ENCODE peak calls at places on chromosome 4, in six cellular contexts. J is neuronal stem cell, Q is IMR-90, O is PC-3, A is mammary epithelial cell, V is astrocyte. K is an unnamed sample.

GRCh38 chr4:19739101-19739651 is 512.5 kb upstream of the SLIT2 start:
- DNase-seq in J (no peak), Q (peak), O (peak), A (peak), V (peak), K (no peak)

GRCh38 chr4:62232755-62233280 is 1032.7 kb downstream of the ADGRL3 start:
- DNase-seq in J (no peak), Q (no peak), O (no peak), A (no peak), V (no peak), K (no peak)

GRCh38 chr4:184548321-184548650 is 73.9 kb upstream of the IRF2 start:
- DNase-seq in J (no peak), Q (no peak), O (no peak), A (no peak), V (no peak), K (no peak)

GRCh38 chr4:52290468-52290867 is 239.4 kb downstream of the SPATA18 start:
- DNase-seq in J (no peak), Q (no peak), O (no peak), A (no peak), V (no peak), K (no peak)

GRCh38 chr4:85747871-85748491 is 273.0 kb downstream of the ARHGAP24 start:
- DNase-seq in J (peak), Q (peak), O (peak), A (peak), V (peak), K (peak)

GRCh38 chr4:69642961-69643360 is 3.5 kb upstream of the UGT2A2 start:
- DNase-seq in J (no peak), Q (no peak), O (no peak), A (no peak), V (no peak), K (no peak)

GRCh38 chr4:47839259-47839658 is 1.4 kb upstream of the CORIN start:
- DNase-seq in J (no peak), Q (peak), O (no peak), A (peak), V (no peak), K (peak)

GRCh38 chr4:174873931-174874330 is 44.2 kb upstream of the ADAM29 start:
- DNase-seq in J (peak), Q (no peak), O (peak), A (no peak), V (no peak), K (no peak)

GRCh38 chr4:96652158-96652557 is 812.3 kb downstream of the PDHA2 start:
- DNase-seq in J (no peak), Q (no peak), O (peak), A (no peak), V (peak), K (no peak)

GRCh38 chr4:16721618-16722291 is 176.7 kb downstream of the LDB2 start:
- DNase-seq in J (no peak), Q (peak), O (peak), A (no peak), V (peak), K (no peak)

GRCh38 chr4:110865611-110866254 is 242.9 kb upstream of the PITX2 start:
- DNase-seq in J (no peak), Q (peak), O (no peak), A (no peak), V (peak), K (no peak)

GRCh38 chr4:160835789-160836188 is 1328.0 kb downstream of the FSTL5 start:
- DNase-seq in J (no peak), Q (no peak), O (peak), A (peak), V (no peak), K (no peak)

GRCh38 chr4:96993528-96993927 is 1149.7 kb downstream of the STPG2 start:
- DNase-seq in J (no peak), Q (no peak), O (no peak), A (no peak), V (no peak), K (no peak)

GRCh38 chr4:129109965-129110824 is 14.2 kb downstream of the C4orf33 start:
- DNase-seq in J (no peak), Q (no peak), O (no peak), A (no peak), V (no peak), K (no peak)

GRCh38 chr4:163591614-163592020 is 97.1 kb downstream of the TMA16 start:
- DNase-seq in J (no peak), Q (no peak), O (no peak), A (no peak), V (no peak), K (peak)
- H3K4me2 ChIP-seq in J (no peak), Q (no peak), O (no peak), A (no peak), V (no peak), K (peak)

GRCh38 chr4:8419222-8420041 is 21.1 kb downstream of the ACOX3 start:
- DNase-seq in J (no peak), Q (peak), O (no peak), A (no peak), V (peak), K (no peak)

GRCh38 chr4:8422786-8423185 is 17.7 kb downstream of the ACOX3 start:
- DNase-seq in J (no peak), Q (no peak), O (no peak), A (no peak), V (no peak), K (no peak)

GRCh38 chr4:8427262-8427661 is 13.3 kb downstream of the ACOX3 start:
- DNase-seq in J (no peak), Q (no peak), O (no peak), A (no peak), V (no peak), K (no peak)

GRCh38 chr4:8427761-8428287 is 12.7 kb downstream of the ACOX3 start:
- DNase-seq in J (no peak), Q (peak), O (peak), A (peak), V (peak), K (peak)

GRCh38 chr4:8422327-8422726 is 18.2 kb downstream of the ACOX3 start:
- DNase-seq in J (no peak), Q (no peak), O (peak), A (no peak), V (no peak), K (no peak)
- H3K4me2 ChIP-seq in J (no peak), Q (no peak), O (no peak), A (no peak), V (no peak), K (no peak)

GRCh38 chr4:6048537-6048936 is 30.3 kb upstream of the C4orf50 start:
- DNase-seq in J (no peak), Q (no peak), O (no peak), A (no peak), V (no peak), K (no peak)
- H3K4me2 ChIP-seq in J (no peak), Q (no peak), O (no peak), A (no peak), V (no peak), K (no peak)

DNA sequence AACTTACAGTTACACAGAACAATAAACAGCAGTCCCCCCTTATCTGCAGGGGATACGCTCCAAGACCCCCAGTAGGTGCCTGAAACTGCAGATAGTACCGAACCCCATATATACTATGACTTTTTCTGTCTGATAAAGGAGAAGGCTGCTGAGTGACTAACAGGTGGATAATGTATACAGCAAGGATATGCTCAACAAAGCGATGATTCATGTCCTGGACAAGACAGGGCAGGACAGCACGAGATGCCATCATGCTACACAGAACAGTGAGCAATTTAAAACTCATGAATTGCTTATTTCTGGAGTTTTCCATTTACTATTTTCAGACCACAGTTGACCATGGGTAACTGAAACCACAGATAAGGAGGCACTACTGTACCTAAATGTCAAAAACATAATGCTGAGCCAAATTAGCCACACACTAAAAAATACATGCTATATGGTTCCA is 76.1 kb downstream of the MANBA start:
- DNase-seq in J (no peak), Q (peak), O (peak), A (peak), V (peak), K (no peak)
- H3K4me2 ChIP-seq in J (no peak), Q (peak), O (no peak), A (peak), V (no peak), K (no peak)

GRCh38 chr4:126071346-126072333 is 756.9 kb downstream of the FAT4 start:
- DNase-seq in J (no peak), Q (peak), O (peak), A (peak), V (peak), K (no peak)
- H3K4me2 ChIP-seq in J (no peak), Q (peak), O (no peak), A (no peak), V (peak), K (no peak)

GRCh38 chr4:145933134-145933533 is 5.5 kb downstream of the ZNF827 start:
- DNase-seq in J (no peak), Q (peak), O (no peak), A (peak), V (peak), K (no peak)

GRCh38 chr4:145931403-145931802 is 7.2 kb downstream of the ZNF827 start:
- DNase-seq in J (no peak), Q (no peak), O (no peak), A (no peak), V (no peak), K (no peak)

GRCh38 chr4:145929415-145930178 is 9.0 kb downstream of the ZNF827 start:
- DNase-seq in J (no peak), Q (no peak), O (peak), A (peak), V (no peak), K (no peak)

GRCh38 chr4:145927055-145927454 is 11.6 kb downstream of the ZNF827 start:
- DNase-seq in J (no peak), Q (no peak), O (no peak), A (no peak), V (no peak), K (no peak)

DNA sequence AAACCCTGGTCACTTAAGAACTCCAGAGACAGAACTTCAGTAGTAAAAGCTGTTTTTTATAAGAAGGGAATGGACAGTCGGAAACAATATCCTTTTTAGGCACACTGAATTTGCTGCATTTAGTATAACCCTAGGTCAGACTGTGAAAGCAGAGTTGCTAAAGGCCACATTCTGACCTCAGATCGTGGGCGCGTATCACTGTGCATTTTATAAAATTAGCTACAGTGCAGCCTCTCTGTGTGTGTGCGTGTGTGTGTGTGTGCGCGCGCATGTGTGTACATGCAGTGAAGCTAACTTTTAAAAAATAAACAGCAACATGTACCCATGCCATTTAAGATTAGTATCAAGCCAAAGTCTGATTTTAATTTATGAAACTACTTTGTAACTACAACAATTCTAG is 8.0 kb downstream of the ZNF827 start:
- DNase-seq in J (no peak), Q (no peak), O (no peak), A (no peak), V (no peak), K (peak)
- H3K4me2 ChIP-seq in J (no peak), Q (no peak), O (no peak), A (no peak), V (no peak), K (peak)

K was measured in Karpas-422.